ENCODE peak calls at places on chromosomes 5 and 9, in six cellular contexts. O is IMR-90, M is heart left ventricle, X is kidney, B is DND-41, A is suprapubic skin. K is an unnamed sample.

GRCh38 chr5:132074772-132075718 is 1.5 kb downstream of the CSF2 start:
- DNase-seq in A (no peak), O (no peak), M (no peak), X (peak), B (no peak), K (peak)

GRCh38 chr5:107680099-107680498 is 9.4 kb upstream of the EFNA5 start:
- DNase-seq in M (no peak), B (no peak), X (no peak), A (no peak), O (no peak), K (no peak)

GRCh38 chr5:151094054-151094858 is 13.4 kb upstream of the TNIP1 start:
- DNase-seq in X (no peak), O (peak), B (no peak), M (no peak), A (no peak), K (no peak)

GRCh38 chr9:109780453-109781033 is 545 bp downstream of the PALM2AKAP2 start:
- DNase-seq in B (no peak), X (no peak), M (no peak), A (no peak), O (no peak), K (no peak)

GRCh38 chr5:95727764-95728191 is 3.4 kb upstream of the RHOBTB3 start:
- DNase-seq in M (no peak), A (no peak), B (no peak), O (no peak), X (no peak), K (no peak)

GRCh38 chr9:95268681-95269080 is 48.8 kb downstream of the FANCC start:
- DNase-seq in M (no peak), X (no peak), O (peak), A (no peak), B (peak), K (no peak)

GRCh38 chr5:84393969-84394368 is 9.3 kb upstream of the EDIL3 start:
- DNase-seq in O (peak), A (no peak), X (peak), B (no peak), M (no peak), K (no peak)

GRCh38 chr9:4299006-4299795 is 667 bp downstream of the GLIS3 start:
- DNase-seq in O (peak), M (peak), X (peak), A (no peak), B (no peak), K (peak)

DNA sequence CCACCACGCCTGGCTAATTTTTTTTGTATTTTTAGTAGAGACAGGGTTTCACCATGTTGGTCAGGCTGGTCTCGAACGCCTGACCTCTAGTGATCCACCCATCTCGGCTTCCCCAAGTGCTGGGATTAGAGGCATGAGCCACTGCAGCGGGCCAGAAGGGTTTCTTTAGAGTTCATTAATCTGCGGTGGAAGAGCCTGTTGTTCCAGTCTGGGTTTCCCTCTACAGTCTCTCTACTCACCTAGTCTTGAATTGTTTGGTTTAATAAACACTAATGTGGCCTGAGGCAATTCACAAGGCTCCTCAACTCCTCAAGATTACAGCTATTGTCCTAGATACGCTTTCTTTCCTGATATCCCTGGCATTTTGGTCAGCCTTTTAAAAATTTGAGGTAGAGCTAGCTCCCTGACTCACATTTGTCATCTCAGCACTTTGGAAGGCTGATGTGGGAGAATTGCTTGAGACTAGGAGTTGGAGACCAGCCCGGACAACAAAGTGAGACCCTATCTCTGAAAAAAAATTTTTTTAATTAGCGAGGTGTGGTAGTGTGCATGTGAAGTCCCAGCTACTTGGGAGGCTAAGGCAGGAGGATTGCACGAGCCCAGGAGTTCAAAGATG is 4.6 kb upstream of the SAR1B start:
- DNase-seq in O (no peak), M (no peak), X (no peak), B (no peak), A (no peak), K (peak)
- H3K27ac ChIP-seq in O (no peak), M (no peak), X (no peak), B (no peak), A (no peak), K (no peak)

GRCh38 chr9:128025756-128026155 is 41.4 kb downstream of the NAIF1 start:
- DNase-seq in O (no peak), X (no peak), A (no peak), B (no peak), M (no peak), K (no peak)

GRCh38 chr9:128024761-128025308 is 42.3 kb downstream of the NAIF1 start:
- DNase-seq in B (no peak), X (no peak), O (no peak), M (no peak), A (no peak), K (no peak)

GRCh38 chr9:128026255-128027165 is 40.6 kb downstream of the NAIF1 start:
- DNase-seq in B (peak), M (no peak), A (no peak), O (no peak), X (no peak), K (peak)

GRCh38 chr9:128027705-128028104 is 39.4 kb downstream of the NAIF1 start:
- DNase-seq in B (no peak), M (no peak), X (no peak), A (no peak), O (no peak), K (no peak)

GRCh38 chr9:128027166-128027539 is 40.0 kb downstream of the NAIF1 start:
- DNase-seq in A (no peak), M (no peak), B (no peak), X (no peak), O (no peak), K (peak)
- H3K27ac ChIP-seq in A (no peak), M (no peak), B (peak), X (no peak), O (no peak), K (peak)

GRCh38 chr5:143128412-143129071 is 274.9 kb downstream of the NR3C1 start:
- DNase-seq in B (no peak), A (no peak), M (no peak), O (no peak), X (no peak), K (no peak)
- H3K27ac ChIP-seq in B (no peak), A (no peak), M (peak), O (no peak), X (no peak), K (no peak)

GRCh38 chr5:74324556-74324955 is 316.0 kb downstream of the ENC1 start:
- DNase-seq in X (no peak), M (no peak), O (no peak), B (no peak), A (no peak), K (no peak)

GRCh38 chr5:74328221-74328630 is 312.3 kb downstream of the ENC1 start:
- DNase-seq in B (no peak), A (no peak), O (no peak), X (no peak), M (no peak), K (no peak)

GRCh38 chr5:74325866-74326265 is 314.7 kb downstream of the ENC1 start:
- DNase-seq in A (no peak), X (no peak), O (no peak), B (no peak), M (no peak), K (no peak)

GRCh38 chr5:74327339-74327685 is 313.2 kb downstream of the ENC1 start:
- DNase-seq in X (no peak), M (no peak), B (no peak), O (no peak), A (no peak), K (no peak)

GRCh38 chr5:74326571-74327338 is 313.8 kb downstream of the ENC1 start:
- DNase-seq in O (peak), A (no peak), X (no peak), B (peak), M (no peak), K (peak)
- H3K27ac ChIP-seq in O (no peak), A (no peak), X (no peak), B (no peak), M (no peak), K (no peak)

K was measured in upper lobe of left lung.